ENCODE peak calls at places on chromosomes 2 and 18, in six cellular contexts. I, H, F, Z, G and Y are unnamed samples.

GRCh38 chr2:229235136-229235914 is 35.8 kb downstream of the PID1 start:
- DNase-seq in Z (no peak), H (peak; percentile 48), G (no peak), I (no peak), F (no peak), Y (no peak)

GRCh38 chr2:232239956-232240681 is 138.4 kb upstream of the ALPP start:
- DNase-seq in H (no peak), I (no peak), F (no peak), G (no peak), Z (no peak), Y (no peak)

GRCh38 chr2:66587216-66587615 is 152.3 kb downstream of the MEIS1 start:
- DNase-seq in I (no peak), H (peak; percentile 70), Z (no peak), G (no peak), F (no peak), Y (peak; percentile 52)

GRCh38 chr2:149001496-149001895 is 37.0 kb upstream of the LYPD6B start:
- DNase-seq in H (no peak), F (no peak), Z (no peak), I (no peak), G (no peak), Y (no peak)

GRCh38 chr2:184599054-184599874 is 935 bp downstream of the ZNF804A start:
- DNase-seq in I (peak; percentile 19), H (no peak), Z (no peak), G (no peak), F (peak; percentile 22), Y (no peak)

GRCh38 chr2:181158453-181158852 is 178.0 kb downstream of the UBE2E3 start:
- DNase-seq in H (no peak), G (no peak), I (no peak), F (no peak), Z (no peak), Y (no peak)

GRCh38 chr2:45759310-45759851 is 107.9 kb downstream of the PRKCE start:
- DNase-seq in F (peak; percentile 79), G (no peak), Z (no peak), I (no peak), H (no peak), Y (no peak)

GRCh38 chr2:71244302-71244660 is 17.4 kb upstream of the PAIP2B start:
- DNase-seq in H (no peak), Z (no peak), F (no peak), I (no peak), G (no peak), Y (no peak)

GRCh38 chr2:208501217-208501616 is 94.6 kb downstream of the PTH2R start:
- DNase-seq in H (peak; percentile 55), G (no peak), Z (no peak), F (no peak), I (no peak), Y (peak; percentile 30)

GRCh38 chr2:30664761-30665358 is 142.4 kb downstream of the CAPN13 start:
- DNase-seq in F (no peak), H (peak; percentile 14), G (no peak), I (peak; percentile 76), Z (peak; percentile 23), Y (peak; percentile 41)

GRCh38 chr18:9941108-9941507 is 27.3 kb downstream of the VAPA start:
- DNase-seq in H (no peak), G (no peak), Z (no peak), I (no peak), F (no peak), Y (no peak)

GRCh38 chr2:237195396-237196119 is 109.9 kb downstream of the COPS8 start:
- DNase-seq in H (no peak), Z (no peak), I (no peak), G (no peak), F (no peak), Y (no peak)

GRCh38 chr2:46488389-46488788 is 9.0 kb downstream of the TMEM247 start:
- DNase-seq in H (no peak), F (no peak), G (no peak), Z (no peak), I (no peak), Y (no peak)

GRCh38 chr18:9569178-9569577 is 45.2 kb downstream of the PPP4R1 start:
- DNase-seq in I (no peak), Z (no peak), H (no peak), F (no peak), G (no peak), Y (no peak)

GRCh38 chr2:157746234-157746950 is 117.7 kb upstream of the ACVR1C start:
- DNase-seq in Z (no peak), I (no peak), H (no peak), G (no peak), F (no peak), Y (no peak)

GRCh38 chr2:15050483-15050882 is 418.0 kb downstream of the LRATD1 start:
- DNase-seq in F (no peak), I (no peak), G (no peak), Z (no peak), H (no peak), Y (no peak)

GRCh38 chr18:58101291-58101706 is 57.3 kb downstream of the NEDD4L start:
- DNase-seq in H (no peak), Z (no peak), I (no peak), G (no peak), F (no peak), Y (no peak)

GRCh38 chr18:58241877-58242276 is 197.9 kb downstream of the NEDD4L start:
- DNase-seq in Z (no peak), G (no peak), H (no peak), I (no peak), F (no peak), Y (no peak)

GRCh38 chr2:215603440-215603839 is 167.6 kb upstream of the FN1 start:
- DNase-seq in Z (no peak), H (no peak), I (no peak), F (no peak), G (no peak), Y (no peak)

GRCh38 chr2:149595069-149595963 is 7.7 kb upstream of the MMADHC start:
- DNase-seq in F (no peak), I (no peak), Z (no peak), G (no peak), H (no peak), Y (no peak)

GRCh38 chr2:75932996-75933395 is 222.3 kb upstream of the GCFC2 start:
- DNase-seq in Z (no peak), I (no peak), H (no peak), F (no peak), G (no peak), Y (no peak)

GRCh38 chr2:98013407-98014042 is 17.8 kb upstream of the TMEM131 start:
- DNase-seq in H (no peak), G (no peak), F (no peak), Z (no peak), I (no peak), Y (peak; percentile 71)

GRCh38 chr2:165795011-165795410 is 964 bp upstream of the GALNT3 start:
- DNase-seq in G (no peak), H (no peak), I (no peak), F (no peak), Z (no peak), Y (no peak)

GRCh38 chr2:53991948-53992347 is 21.2 kb upstream of the PSME4 start:
- DNase-seq in H (no peak), G (no peak), Z (no peak), F (no peak), I (no peak), Y (no peak)

GRCh38 chr18:35710581-35710980 is 129.0 kb downstream of the GALNT1 start:
- DNase-seq in I (no peak), G (no peak), Z (no peak), F (no peak), H (no peak), Y (no peak)

GRCh38 chr2:72137498-72138010 is 10.1 kb downstream of the CYP26B1 start:
- DNase-seq in I (no peak), H (peak; percentile 98), F (peak; percentile 87), G (no peak), Z (peak; percentile 88), Y (peak; percentile 58)

GRCh38 chr2:168189835-168190426 is 57.5 kb downstream of the STK39 start:
- DNase-seq in G (no peak), Z (no peak), I (peak; percentile 76), H (no peak), F (no peak), Y (no peak)

GRCh38 chr2:99066075-99066557 is 75.4 kb upstream of the C2orf15 start:
- DNase-seq in I (peak; percentile 44), F (peak; percentile 26), Z (peak; percentile 6), G (peak; percentile 47), H (no peak), Y (peak; percentile 63)

GRCh38 chr2:218975060-218975777 is 9.8 kb downstream of the FEV start:
- DNase-seq in G (no peak), F (no peak), I (no peak), H (no peak), Z (no peak), Y (no peak)
- TF ChIP-seq POLR2AphosphoS5 in G (no peak), F (no peak), I (no peak), H (no peak), Z (no peak), Y (no peak)

DNA sequence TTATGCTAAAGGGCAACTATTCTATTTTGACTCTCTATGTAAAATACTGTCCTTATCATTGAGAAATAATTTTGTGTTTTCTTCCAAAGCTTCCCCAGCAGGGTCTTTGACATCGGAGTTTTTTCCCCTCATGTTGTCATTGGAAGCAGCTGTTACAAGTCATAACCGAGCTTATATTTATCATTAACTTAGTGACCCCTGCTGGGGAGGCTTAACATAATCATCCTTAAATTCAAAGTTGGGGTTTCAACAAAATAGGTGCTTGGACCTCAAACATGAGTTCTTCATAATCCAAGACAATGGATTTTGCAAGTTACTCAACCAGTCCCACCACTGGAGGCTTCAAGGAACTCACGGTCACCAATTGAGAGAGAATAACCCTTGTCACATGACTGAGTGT is 330.9 kb downstream of the DCC start:
- DNase-seq in G (no peak), I (no peak), H (no peak), F (peak; percentile 37), Z (no peak), Y (peak; percentile 4)
- TF ChIP-seq RAD21 in G (peak; percentile 44), I (no peak), H (peak; percentile 23), F (peak; percentile 72), Z (no peak), Y (no peak)

GRCh38 chr2:202375006-202375610 is 1.0 kb upstream of the BMPR2 start:
- DNase-seq in G (no peak), Z (no peak), F (peak; percentile 54), I (no peak), H (peak; percentile 74), Y (peak; percentile 30)
- TF ChIP-seq POLR2AphosphoS5 in G (peak; percentile 34), Z (no peak), F (no peak), I (no peak), H (peak; percentile 74), Y (no peak)

GRCh38 chr2:1542971-1543370 is 129.7 kb downstream of the TPO start:
- DNase-seq in H (no peak), I (no peak), Z (no peak), F (no peak), G (no peak), Y (no peak)
- TF ChIP-seq RAD21 in H (no peak), I (no peak), Z (no peak), F (no peak), G (no peak), Y (no peak)

DNA sequence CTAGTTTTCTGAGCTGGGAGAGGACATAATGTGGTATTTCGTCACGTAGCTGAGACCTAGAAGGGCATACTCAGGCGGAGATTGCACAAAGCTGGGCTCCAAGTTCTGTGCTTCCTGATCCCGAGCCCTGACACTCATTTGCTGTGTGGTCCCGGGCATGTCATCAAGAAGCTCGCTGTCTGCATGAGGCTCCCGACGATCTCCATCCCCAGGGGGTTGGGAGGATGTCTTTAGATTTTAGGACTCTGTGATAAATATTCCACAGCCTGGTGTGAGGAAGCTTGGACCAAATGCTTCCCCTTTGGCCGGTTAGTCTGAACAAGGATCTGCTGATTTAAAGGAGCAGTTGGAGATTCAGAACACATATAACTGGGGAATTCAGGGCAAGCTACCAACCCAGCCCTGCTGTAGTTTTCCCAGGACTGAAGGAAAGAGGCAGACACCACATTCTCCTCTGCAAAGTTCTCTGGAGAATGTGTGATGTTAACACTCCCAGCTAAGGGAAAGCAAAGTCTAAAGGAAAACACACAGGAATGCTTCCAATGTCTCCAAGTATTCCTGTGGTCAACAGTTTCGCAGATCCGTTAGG is 2.3 kb downstream of the KCNE4 start:
- DNase-seq in H (no peak), G (no peak), Z (no peak), F (no peak), I (no peak), Y (no peak)
- TF ChIP-seq POLR2AphosphoS5 in H (no peak), G (no peak), Z (no peak), F (no peak), I (no peak), Y (no peak)